ENCODE peak calls at places on chromosomes 16 and 17, in four cellular contexts. O, J, B and G are unnamed samples.

GRCh38 chr16:66619534-66620418 is 15.3 kb downstream of the CMTM3 start:
- DNase-seq in B (peak), O (peak), J (no peak), G (no peak)

GRCh38 chr17:69492410-69493071 is 78.0 kb downstream of the MAP2K6 start:
- DNase-seq in O (peak), B (no peak), J (no peak), G (peak)

GRCh38 chr16:61792194-61792904 is 243.9 kb downstream of the CDH8 start:
- DNase-seq in O (no peak), B (no peak), J (no peak), G (peak)

GRCh38 chr16:15811778-15812750 is 44.8 kb downstream of the MYH11 start:
- DNase-seq in J (no peak), B (no peak), O (peak), G (peak)

GRCh38 chr17:34503804-34504203 is 75.6 kb upstream of the TMEM132E start:
- DNase-seq in B (no peak), O (no peak), J (no peak), G (no peak)

GRCh38 chr17:42879596-42879985 is 21.0 kb upstream of the G6PC1 start:
- DNase-seq in B (no peak), O (peak), J (no peak), G (no peak)

GRCh38 chr16:53098526-53099317 is 43.9 kb downstream of the CHD9 start:
- DNase-seq in J (peak), O (peak), B (peak), G (peak)

GRCh38 chr16:3023415-3023668 is 400 bp downstream of the HCFC1R1 start:
- DNase-seq in O (peak), B (no peak), J (no peak), G (peak)

GRCh38 chr17:74569392-74570003 is 2.2 kb upstream of the CD300H start:
- DNase-seq in B (no peak), J (no peak), O (peak), G (peak)

GRCh38 chr16:50303041-50303604 is 36.8 kb downstream of the ADCY7 start:
- DNase-seq in B (no peak), O (peak), J (peak), G (no peak)

GRCh38 chr17:73634629-73635028 is 9.6 kb downstream of the SDK2 start:
- DNase-seq in J (no peak), O (no peak), B (no peak), G (no peak)

GRCh38 chr17:50265690-50266306 is 8.5 kb upstream of the TMEM92 start:
- DNase-seq in J (no peak), O (no peak), B (peak), G (no peak)

GRCh38 chr16:50756466-50756865 is 14.6 kb downstream of the CYLD start:
- DNase-seq in B (no peak), J (no peak), O (no peak), G (no peak)

GRCh38 chr16:14011846-14012245 is 59.3 kb upstream of the MRTFB start:
- DNase-seq in J (no peak), B (no peak), O (no peak), G (no peak)

GRCh38 chr17:10683853-10684252 is 13.5 kb downstream of the SCO1 start:
- DNase-seq in J (peak), O (peak), B (no peak), G (peak)

GRCh38 chr17:680554-680953 is 34.1 kb downstream of the VPS53 start:
- DNase-seq in B (no peak), J (no peak), O (no peak), G (no peak)

GRCh38 chr16:77732241-77732946 is 10.1 kb downstream of the NUDT7 start:
- DNase-seq in J (peak), O (peak), B (no peak), G (no peak)

GRCh38 chr17:52147872-52148271 is 10.6 kb downstream of the CA10 start:
- DNase-seq in O (no peak), B (no peak), J (no peak), G (no peak)

GRCh38 chr17:38713456-38713855 is 8.4 kb downstream of the MLLT6 start:
- DNase-seq in O (no peak), B (no peak), J (no peak), G (no peak)

GRCh38 chr17:70205386-70205785 is 36.1 kb downstream of the KCNJ2 start:
- DNase-seq in B (no peak), J (no peak), O (no peak), G (no peak)

GRCh38 chr16:85202631-85203461 is 90.6 kb upstream of the CIBAR2 start:
- DNase-seq in J (no peak), O (peak), B (no peak), G (no peak)

GRCh38 chr17:77512062-77512946 is 371.5 kb downstream of the SEC14L1 start:
- DNase-seq in O (no peak), J (peak), B (no peak), G (no peak)

GRCh38 chr16:57743886-57744645 is 8.5 kb downstream of the KATNB1 start:
- DNase-seq in B (no peak), J (no peak), O (no peak), G (no peak)

GRCh38 chr17:3659541-3660111 is 8.8 kb downstream of the TAX1BP3 start:
- DNase-seq in O (peak), J (no peak), B (no peak), G (peak)

GRCh38 chr16:84015399-84015798 is 27.2 kb downstream of the SLC38A8 start:
- DNase-seq in J (no peak), O (no peak), B (no peak), G (no peak)

GRCh38 chr16:75282811-75283281 is 31.4 kb upstream of the BCAR1 start:
- DNase-seq in J (no peak), O (peak), B (no peak), G (no peak)

GRCh38 chr17:76623271-76624146 is 20.0 kb downstream of the ST6GALNAC1 start:
- DNase-seq in J (peak), B (peak), O (peak), G (peak)

GRCh38 chr16:81600275-81600674 is 155.7 kb downstream of the CMIP start:
- DNase-seq in B (no peak), O (peak), J (peak), G (no peak)

GRCh38 chr17:66507103-66507923 is 204.9 kb downstream of the PRKCA start:
- DNase-seq in B (peak), O (peak), J (peak), G (peak)

GRCh38 chr17:1095093-1095852 is 84.5 kb downstream of the ABR start:
- DNase-seq in J (no peak), B (no peak), O (no peak), G (no peak)

GRCh38 chr16:69724981-69725479 is 1.3 kb downstream of the NQO1 start:
- DNase-seq in B (no peak), J (peak), O (no peak), G (no peak)

GRCh38 chr16:67393790-67394270 is 532 bp upstream of the TPPP3 start:
- DNase-seq in O (no peak), B (no peak), J (no peak), G (no peak)

GRCh38 chr17:44112284-44113280 is 10.9 kb downstream of the HDAC5 start:
- DNase-seq in O (no peak), B (peak), J (peak), G (no peak)

GRCh38 chr17:27247071-27247957 is 46.6 kb upstream of the WSB1 start:
- DNase-seq in B (no peak), O (peak), J (peak), G (peak)

GRCh38 chr17:81245024-81245664 is 6.0 kb downstream of the NDUFAF8 start:
- DNase-seq in B (no peak), O (peak), J (no peak), G (no peak)

GRCh38 chr17:45132302-45132568 is at the start of gene PLCD3:
- DNase-seq in B (no peak), O (no peak), J (no peak), G (no peak)

GRCh38 chr16:20023190-20023589 is 50.5 kb downstream of the GPR139 start:
- DNase-seq in B (no peak), J (peak), O (peak), G (no peak)

GRCh38 chr17:4633643-4634042 is 7.8 kb downstream of the ALOX15 start:
- DNase-seq in O (no peak), J (no peak), B (no peak), G (no peak)

GRCh38 chr16:53071748-53072301 is 17.0 kb downstream of the CHD9 start:
- DNase-seq in B (no peak), J (no peak), O (no peak), G (no peak)

DNA sequence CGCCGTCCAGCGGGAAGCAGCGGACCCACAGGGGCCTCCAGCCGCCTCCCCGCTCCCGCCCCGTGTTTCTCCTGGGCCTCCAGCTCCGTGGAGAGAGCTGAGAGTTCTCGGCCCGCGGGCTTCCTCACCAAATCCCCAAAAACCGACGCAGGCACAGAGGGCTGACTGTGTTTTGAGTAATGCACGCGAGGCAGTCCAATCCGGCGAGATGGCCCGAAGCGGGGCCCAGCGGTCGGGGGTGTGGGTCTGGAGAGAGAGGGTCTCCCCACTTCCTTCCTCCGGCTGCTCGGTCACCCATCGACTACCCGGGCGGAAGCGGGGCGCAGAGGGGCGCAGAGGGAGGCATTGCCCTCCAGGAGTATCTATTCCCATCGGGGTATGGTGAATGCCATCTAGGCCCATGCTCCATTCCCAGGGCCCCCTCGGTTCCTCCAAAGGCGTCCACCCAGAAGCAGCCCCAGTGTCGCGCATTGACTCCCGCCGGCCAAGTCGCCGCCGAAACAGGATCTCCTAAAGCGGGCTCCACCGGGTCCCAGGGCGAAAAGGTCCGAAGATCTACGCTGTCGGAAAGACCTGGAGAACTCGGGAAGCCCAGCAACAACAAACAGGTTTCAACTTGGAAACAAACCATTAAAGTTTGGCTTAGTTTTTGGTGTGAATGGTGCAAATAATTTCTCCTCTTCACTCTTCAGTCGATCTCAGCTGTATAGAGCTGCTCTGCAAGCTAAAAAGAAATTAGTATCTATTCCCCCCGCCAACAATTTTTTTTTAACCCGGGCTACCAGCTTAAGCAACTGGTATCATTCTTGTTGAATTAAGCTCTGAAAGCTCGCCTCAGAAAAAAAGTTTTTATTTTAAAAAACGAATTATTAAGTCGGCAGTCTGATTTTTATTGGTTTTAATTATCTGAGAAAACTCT is 19.2 kb upstream of the HOXB13 start:
- DNase-seq in B (no peak), J (no peak), O (no peak), G (no peak)
- TF ChIP-seq MAFK in B (no peak), J (no peak), O (no peak), G (no peak)

GRCh38 chr17:40095944-40096791 is 4.2 kb downstream of the NR1D1 start:
- DNase-seq in B (no peak), J (no peak), O (peak), G (no peak)
- TF ChIP-seq BHLHE40 in B (no peak), J (no peak), O (no peak), G (no peak)

GRCh38 chr17:19013806-19014627 is 9.5 kb upstream of the FAM83G start:
- DNase-seq in J (no peak), O (no peak), B (no peak), G (no peak)

GRCh38 chr17:19015428-19015827 is 10.9 kb upstream of the FAM83G start:
- DNase-seq in O (no peak), J (no peak), B (no peak), G (no peak)

GRCh38 chr17:19013226-19013625 is 8.7 kb upstream of the FAM83G start:
- DNase-seq in B (no peak), J (no peak), O (no peak), G (no peak)

GRCh38 chr17:19016297-19016696 is 11.7 kb upstream of the FAM83G start:
- DNase-seq in O (no peak), B (no peak), J (no peak), G (no peak)

DNA sequence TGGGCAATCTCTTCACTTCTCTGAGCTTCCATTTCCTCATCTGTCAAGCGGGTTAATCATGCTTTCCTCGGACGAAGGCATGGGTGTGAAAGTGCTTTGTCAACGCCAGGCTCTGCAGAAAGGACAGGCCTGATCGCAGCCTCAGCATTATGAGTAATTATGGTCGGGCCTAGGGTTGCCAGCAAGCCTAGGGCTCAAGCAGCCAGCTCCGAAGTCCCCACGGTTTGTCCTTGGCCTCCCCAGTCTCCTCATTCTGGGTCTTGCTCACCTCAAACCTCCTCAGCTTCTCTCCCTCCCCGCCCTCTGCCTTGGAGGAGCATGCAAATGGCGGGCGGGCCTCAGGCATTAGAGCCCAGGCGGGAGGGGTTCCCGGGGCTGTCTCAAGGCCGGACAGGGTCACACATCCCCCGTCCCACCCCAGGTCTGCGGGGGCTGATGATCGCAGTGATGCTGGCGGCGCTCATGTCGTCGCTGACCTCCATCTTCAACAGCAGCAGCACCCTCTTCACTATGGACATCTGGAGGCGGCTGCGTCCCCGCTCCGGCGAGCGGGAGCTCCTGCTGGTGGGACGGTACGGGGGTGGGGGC is 10.2 kb upstream of the FAM83G start:
- DNase-seq in J (no peak), B (no peak), O (no peak), G (no peak)
- TF ChIP-seq MAFK in J (peak), B (no peak), O (no peak), G (no peak)

GRCh38 chr17:83179378-83179777 is 100.0 kb downstream of the METRNL start:
- DNase-seq in J (no peak), B (no peak), O (no peak), G (no peak)
- TF ChIP-seq BHLHE40 in J (no peak), B (no peak), O (no peak), G (no peak)

DNA sequence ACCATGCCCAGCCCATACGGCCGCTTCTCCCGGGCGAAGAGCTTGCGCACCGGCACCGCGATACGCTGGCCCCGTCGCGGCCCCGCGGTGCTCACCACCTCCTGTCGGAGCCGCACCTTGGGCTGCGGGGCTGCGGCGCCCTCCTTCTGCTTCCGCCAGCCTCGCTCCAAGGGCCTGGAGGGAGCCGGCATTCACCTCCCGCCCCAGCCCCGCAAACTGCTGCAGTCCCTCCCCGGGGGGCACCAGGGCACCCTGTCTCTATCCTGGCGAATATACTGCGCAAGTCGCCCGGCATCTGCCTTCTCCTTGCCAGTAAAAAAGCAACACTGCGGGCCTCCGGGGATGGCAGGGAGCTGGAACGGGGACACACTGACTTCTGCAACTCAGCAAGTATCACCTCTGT is 8.3 kb downstream of the SNRNP25 start:
- DNase-seq in J (no peak), B (no peak), O (no peak), G (no peak)
- TF ChIP-seq MAFK in J (no peak), B (no peak), O (no peak), G (no peak)

DNA sequence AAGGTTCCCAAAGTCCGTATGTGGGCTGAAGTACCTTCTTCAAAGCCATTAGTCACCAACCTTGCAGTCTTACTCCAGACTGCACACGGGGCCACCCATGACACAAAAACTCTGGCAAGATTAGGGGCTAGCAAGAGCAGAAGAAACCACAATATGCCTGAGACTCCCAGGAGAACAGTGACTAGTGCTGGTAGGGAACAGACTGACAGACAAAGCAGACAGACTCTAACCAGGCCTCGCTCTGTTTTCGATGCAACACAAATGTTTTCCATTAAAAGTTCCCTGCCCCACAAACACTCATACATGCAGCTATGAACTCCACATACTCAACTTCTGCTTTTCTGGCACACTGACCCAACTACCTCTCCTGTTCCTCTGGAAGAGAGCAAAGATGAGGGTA is 102.2 kb downstream of the HIC1 start:
- DNase-seq in B (no peak), J (no peak), O (peak), G (no peak)
- TF ChIP-seq BHLHE40 in B (no peak), J (no peak), O (no peak), G (no peak)

GRCh38 chr17:79622776-79623175 is 11.9 kb upstream of the RBFOX3 start:
- DNase-seq in O (no peak), B (no peak), J (no peak), G (no peak)
- TF ChIP-seq MAFK in O (no peak), B (no peak), J (no peak), G (no peak)

GRCh38 chr16:397135-397661 is at the start of gene NME4:
- DNase-seq in J (no peak), B (peak), O (no peak), G (no peak)
- TF ChIP-seq BHLHE40 in J (peak), B (peak), O (peak), G (no peak)